ENCODE peak calls at places on chromosomes 11 and 22, in eight cellular contexts. K is T-cell; I is NCI-H1092; C is stimulated activated CD4-positive, alpha-beta T cell treated with anti-CD3 and anti-CD28 coated beads, Interleukin-15, amount 100 ng/mL, for 24 hours; B is amygdala; O is NCI-H2171 treated with DMSO at 0.1 percent for 48 hours; E is smooth muscle cell of the brain vasculature; V is effector memory CD4-positive, alpha-beta T cell. G is an unnamed sample.
A peak's percentile ranks its signal among the peaks of the same experiment; 100 is the strongest.

GRCh38 chr22:23787910-23788309 is 1.1 kb downstream of the SMARCB1 start:
- DNase-seq in K (no peak), I (no peak), O (no peak), E (no peak), C (no peak), B (no peak), V (no peak), G (no peak)

GRCh38 chr11:78417175-78417887 is at the start of gene GAB2:
- DNase-seq in K (peak; percentile 31), B (no peak), I (no peak), V (peak; percentile 29), O (peak; percentile 70), C (no peak), E (no peak), G (no peak)

GRCh38 chr22:49925525-49926128 is 7.2 kb downstream of the CRELD2 start:
- DNase-seq in V (peak; percentile 80), K (peak; percentile 79), E (no peak), C (peak; percentile 72), O (no peak), B (no peak), I (no peak), G (no peak)

GRCh38 chr11:73175551-73176144 is 33.5 kb upstream of the FCHSD2 start:
- DNase-seq in V (no peak), O (no peak), E (no peak), K (no peak), I (no peak), B (no peak), C (no peak), G (no peak)

GRCh38 chr11:17613983-17614382 is 66.9 kb downstream of the OTOG start:
- DNase-seq in O (no peak), V (no peak), K (no peak), C (no peak), E (no peak), B (no peak), I (no peak), G (no peak)

GRCh38 chr11:575324-575995 is 810 bp upstream of the PHRF1 start:
- DNase-seq in B (no peak), V (no peak), E (no peak), K (no peak), O (peak; percentile 66), C (no peak), I (peak; percentile 73), G (no peak)

GRCh38 chr22:35486116-35486631 is 54.5 kb upstream of the RASD2 start:
- DNase-seq in E (no peak), C (no peak), K (no peak), B (no peak), O (no peak), V (no peak), I (no peak), G (no peak)

GRCh38 chr11:11137339-11137738 is 215.7 kb downstream of the CSNK2A3 start:
- DNase-seq in K (no peak), C (no peak), E (no peak), O (no peak), V (peak; percentile 9), B (no peak), I (no peak), G (no peak)

GRCh38 chr11:121534131-121535093 is 81.6 kb upstream of the SORL1-AS1 start:
- DNase-seq in C (no peak), K (no peak), I (peak; percentile 71), O (peak; percentile 82), B (no peak), V (no peak), E (no peak), G (no peak)

GRCh38 chr11:279966-280761 is 2.0 kb downstream of the NLRP6 start:
- DNase-seq in V (no peak), K (no peak), O (peak; percentile 10), C (peak; percentile 63), I (no peak), E (no peak), B (no peak), G (no peak)

GRCh38 chr22:48507595-48508350 is 1319.9 kb downstream of the BRD1 start:
- DNase-seq in C (no peak), V (no peak), I (no peak), K (no peak), B (no peak), E (no peak), O (no peak), G (no peak)

GRCh38 chr22:48491451-48491941 is 1336.2 kb downstream of the BRD1 start:
- DNase-seq in V (no peak), C (no peak), O (peak; percentile 68), B (no peak), I (no peak), E (no peak), K (no peak), G (no peak)

GRCh38 chr11:122556605-122557004 is 98.9 kb upstream of the UBASH3B start:
- DNase-seq in B (peak; percentile 23), O (peak; percentile 27), K (no peak), V (no peak), E (no peak), C (peak; percentile 42), I (no peak), G (no peak)

GRCh38 chr11:117186431-117186761 is 7.9 kb downstream of the SIDT2 start:
- DNase-seq in V (no peak), I (no peak), K (no peak), B (no peak), E (no peak), O (no peak), C (no peak), G (peak; percentile 3)

GRCh38 chr11:120130176-120130980 is 7.5 kb downstream of the TRIM29 start:
- DNase-seq in V (no peak), C (no peak), K (no peak), B (no peak), I (no peak), O (no peak), E (no peak), G (no peak)

GRCh38 chr11:11436715-11437313 is 83.8 kb upstream of the CSNK2A3 start:
- DNase-seq in I (no peak), E (no peak), K (no peak), V (no peak), C (no peak), B (no peak), O (no peak), G (no peak)

GRCh38 chr22:38262051-38262795 is 10.6 kb downstream of the TMEM184B start:
- DNase-seq in O (no peak), I (peak; percentile 4), E (no peak), B (peak; percentile 59), V (peak; percentile 9), C (peak; percentile 62), K (no peak), G (no peak)

GRCh38 chr11:27807594-27807993 is 107.3 kb upstream of the BDNF start:
- DNase-seq in E (no peak), V (no peak), I (no peak), O (no peak), C (no peak), B (no peak), K (no peak), G (no peak)

GRCh38 chr22:29718949-29719893 is 582 bp upstream of the CABP7 start:
- DNase-seq in E (no peak), C (no peak), O (peak; percentile 76), K (no peak), B (no peak), V (no peak), I (no peak), G (no peak)

GRCh38 chr11:86803641-86804040 is 3.3 kb downstream of the PRSS23 start:
- DNase-seq in E (no peak), I (no peak), K (no peak), C (no peak), V (no peak), B (no peak), O (no peak), G (no peak)

GRCh38 chr11:72394456-72394855 is 39.9 kb downstream of the CLPB start:
- DNase-seq in K (no peak), B (no peak), E (no peak), O (no peak), I (no peak), C (no peak), V (no peak), G (no peak)

GRCh38 chr11:2934611-2935239 is 5.5 kb upstream of the PHLDA2 start:
- DNase-seq in I (no peak), K (no peak), E (no peak), B (no peak), V (no peak), O (no peak), C (no peak), G (peak; percentile 11)

GRCh38 chr11:120337133-120337895 is 1.1 kb downstream of the ARHGEF12 start:
- DNase-seq in I (no peak), V (no peak), E (no peak), K (no peak), C (peak; percentile 17), O (no peak), B (peak; percentile 46), G (peak; percentile 42)

GRCh38 chr22:17891427-17892167 is 117.3 kb upstream of the BID start:
- DNase-seq in C (no peak), K (no peak), V (no peak), I (no peak), E (no peak), B (peak; percentile 48), O (peak; percentile 88), G (no peak)

G was measured in tibial nerve.